ENCODE peak calls at places on chromosomes 1 and 21, in six cellular contexts. One of them, this sample, is unnamed.

GRCh38 chr1:33369764-33370163 is 48.9 kb upstream of the A3GALT2 start:
- DNase-seq in PC-9: no peak
- DNase-seq in fibroblast of mammary gland: no peak
- DNase-seq in brain microvascular endothelial cell: no peak
- DNase-seq in fibroblast of the aortic adventitia: no peak
- DNase-seq in mammary epithelial cell: no peak
- DNase-seq in this sample: no peak

GRCh38 chr1:6995789-6996188 is 210.5 kb downstream of the CAMTA1 start:
- DNase-seq in PC-9: no peak
- DNase-seq in fibroblast of mammary gland: no peak
- DNase-seq in brain microvascular endothelial cell: no peak
- DNase-seq in fibroblast of the aortic adventitia: no peak
- DNase-seq in mammary epithelial cell: no peak
- DNase-seq in this sample: no peak

GRCh38 chr1:159076753-159077656 is at the start of gene AIM2:
- DNase-seq in PC-9: no peak
- DNase-seq in fibroblast of mammary gland: peak; percentile 46
- DNase-seq in brain microvascular endothelial cell: no peak
- DNase-seq in fibroblast of the aortic adventitia: peak; percentile 47
- DNase-seq in mammary epithelial cell: no peak
- DNase-seq in this sample: no peak

GRCh38 chr1:229227298-229227919 is 43.5 kb upstream of the RAB4A start:
- DNase-seq in PC-9: peak; percentile 69
- DNase-seq in fibroblast of mammary gland: peak; percentile 61
- DNase-seq in brain microvascular endothelial cell: peak; percentile 53
- DNase-seq in fibroblast of the aortic adventitia: peak; percentile 76
- DNase-seq in mammary epithelial cell: peak; percentile 62
- DNase-seq in this sample: peak; percentile 39

GRCh38 chr1:47444578-47445465 is 7.0 kb downstream of the FOXD2 start:
- DNase-seq in PC-9: no peak
- DNase-seq in fibroblast of mammary gland: no peak
- DNase-seq in brain microvascular endothelial cell: no peak
- DNase-seq in fibroblast of the aortic adventitia: no peak
- DNase-seq in mammary epithelial cell: peak; percentile 34
- DNase-seq in this sample: no peak

GRCh38 chr1:12060500-12060899 is 2.6 kb upstream of the TNFRSF8 start:
- DNase-seq in PC-9: no peak
- DNase-seq in fibroblast of mammary gland: no peak
- DNase-seq in brain microvascular endothelial cell: no peak
- DNase-seq in fibroblast of the aortic adventitia: no peak
- DNase-seq in mammary epithelial cell: no peak
- DNase-seq in this sample: no peak

GRCh38 chr1:231705860-231706553 is 79.4 kb downstream of the DISC1 start:
- DNase-seq in PC-9: no peak
- DNase-seq in fibroblast of mammary gland: no peak
- DNase-seq in brain microvascular endothelial cell: no peak
- DNase-seq in fibroblast of the aortic adventitia: peak; percentile 72
- DNase-seq in mammary epithelial cell: no peak
- DNase-seq in this sample: peak; percentile 40

GRCh38 chr1:193417945-193418744 is 231.7 kb upstream of the B3GALT2 start:
- DNase-seq in PC-9: no peak
- DNase-seq in fibroblast of mammary gland: peak; percentile 44
- DNase-seq in brain microvascular endothelial cell: peak; percentile 18
- DNase-seq in fibroblast of the aortic adventitia: peak; percentile 52
- DNase-seq in mammary epithelial cell: peak; percentile 14
- DNase-seq in this sample: peak; percentile 39

GRCh38 chr1:16420719-16421118 is 16.5 kb downstream of the SPATA21 start:
- DNase-seq in PC-9: no peak
- DNase-seq in fibroblast of mammary gland: no peak
- DNase-seq in brain microvascular endothelial cell: no peak
- DNase-seq in fibroblast of the aortic adventitia: no peak
- DNase-seq in mammary epithelial cell: no peak
- DNase-seq in this sample: no peak

GRCh38 chr1:159421821-159422220 is 10.2 kb upstream of the OR10J4 start:
- DNase-seq in PC-9: no peak
- DNase-seq in fibroblast of mammary gland: no peak
- DNase-seq in brain microvascular endothelial cell: no peak
- DNase-seq in fibroblast of the aortic adventitia: no peak
- DNase-seq in mammary epithelial cell: no peak
- DNase-seq in this sample: no peak

GRCh38 chr1:210541680-210542358 is 213.1 kb downstream of the HHAT start:
- DNase-seq in PC-9: no peak
- DNase-seq in fibroblast of mammary gland: no peak
- DNase-seq in brain microvascular endothelial cell: peak; percentile 0
- DNase-seq in fibroblast of the aortic adventitia: no peak
- DNase-seq in mammary epithelial cell: no peak
- DNase-seq in this sample: no peak

GRCh38 chr1:243535014-243535413 is 279.2 kb downstream of the SDCCAG8 start:
- DNase-seq in PC-9: no peak
- DNase-seq in fibroblast of mammary gland: no peak
- DNase-seq in brain microvascular endothelial cell: no peak
- DNase-seq in fibroblast of the aortic adventitia: no peak
- DNase-seq in mammary epithelial cell: no peak
- DNase-seq in this sample: no peak

GRCh38 chr1:202133016-202133415 is 10.3 kb downstream of the GPR37L1 start:
- DNase-seq in PC-9: no peak
- DNase-seq in fibroblast of mammary gland: no peak
- DNase-seq in brain microvascular endothelial cell: no peak
- DNase-seq in fibroblast of the aortic adventitia: no peak
- DNase-seq in mammary epithelial cell: no peak
- DNase-seq in this sample: no peak

GRCh38 chr1:156385534-156386031 is 16.6 kb downstream of the RHBG start:
- DNase-seq in PC-9: peak; percentile 45
- DNase-seq in fibroblast of mammary gland: peak; percentile 64
- DNase-seq in brain microvascular endothelial cell: peak; percentile 55
- DNase-seq in fibroblast of the aortic adventitia: peak; percentile 69
- DNase-seq in mammary epithelial cell: peak; percentile 32
- DNase-seq in this sample: peak; percentile 63

GRCh38 chr21:45269861-45270260 is 17.8 kb downstream of the POFUT2 start:
- DNase-seq in PC-9: no peak
- DNase-seq in fibroblast of mammary gland: no peak
- DNase-seq in brain microvascular endothelial cell: no peak
- DNase-seq in fibroblast of the aortic adventitia: no peak
- DNase-seq in mammary epithelial cell: no peak
- DNase-seq in this sample: no peak

GRCh38 chr21:33901421-33902288 is 13.9 kb downstream of the ATP5PO start:
- DNase-seq in PC-9: peak; percentile 21
- DNase-seq in fibroblast of mammary gland: peak; percentile 79
- DNase-seq in brain microvascular endothelial cell: peak; percentile 65
- DNase-seq in fibroblast of the aortic adventitia: peak; percentile 65
- DNase-seq in mammary epithelial cell: peak; percentile 33
- DNase-seq in this sample: peak; percentile 70

GRCh38 chr1:201487742-201488141 is 18.8 kb upstream of the PHLDA3 start:
- DNase-seq in PC-9: no peak
- DNase-seq in fibroblast of mammary gland: no peak
- DNase-seq in brain microvascular endothelial cell: no peak
- DNase-seq in fibroblast of the aortic adventitia: peak; percentile 47
- DNase-seq in mammary epithelial cell: no peak
- DNase-seq in this sample: no peak

GRCh38 chr1:47784294-47784650 is 212.9 kb downstream of the TRABD2B start:
- DNase-seq in PC-9: no peak
- DNase-seq in fibroblast of mammary gland: no peak
- DNase-seq in brain microvascular endothelial cell: no peak
- DNase-seq in fibroblast of the aortic adventitia: no peak
- DNase-seq in mammary epithelial cell: no peak
- DNase-seq in this sample: no peak

GRCh38 chr1:17866451-17867029 is 111.4 kb downstream of the ACTL8 start:
- DNase-seq in PC-9: peak; percentile 16
- DNase-seq in fibroblast of mammary gland: peak; percentile 95
- DNase-seq in brain microvascular endothelial cell: peak; percentile 91
- DNase-seq in fibroblast of the aortic adventitia: peak; percentile 90
- DNase-seq in mammary epithelial cell: peak; percentile 76
- DNase-seq in this sample: peak; percentile 92

GRCh38 chr1:243712890-243713425 is 137.1 kb downstream of the AKT3 start:
- DNase-seq in PC-9: no peak
- DNase-seq in fibroblast of mammary gland: peak; percentile 19
- DNase-seq in brain microvascular endothelial cell: no peak
- DNase-seq in fibroblast of the aortic adventitia: no peak
- DNase-seq in mammary epithelial cell: no peak
- DNase-seq in this sample: peak; percentile 18

GRCh38 chr1:56490619-56491018 is 88.7 kb downstream of the PLPP3 start:
- DNase-seq in PC-9: no peak
- DNase-seq in fibroblast of mammary gland: no peak
- DNase-seq in brain microvascular endothelial cell: no peak
- DNase-seq in fibroblast of the aortic adventitia: no peak
- DNase-seq in mammary epithelial cell: no peak
- DNase-seq in this sample: no peak

GRCh38 chr1:156481527-156481926 is 19.0 kb downstream of the MEF2D start:
- DNase-seq in PC-9: no peak
- DNase-seq in fibroblast of mammary gland: no peak
- DNase-seq in brain microvascular endothelial cell: no peak
- DNase-seq in fibroblast of the aortic adventitia: no peak
- DNase-seq in mammary epithelial cell: no peak
- DNase-seq in this sample: no peak

GRCh38 chr1:2556277-2557145 is at the start of gene TNFRSF14:
- DNase-seq in PC-9: peak; percentile 45
- DNase-seq in fibroblast of mammary gland: peak; percentile 36
- DNase-seq in brain microvascular endothelial cell: peak; percentile 49
- DNase-seq in fibroblast of the aortic adventitia: peak; percentile 54
- DNase-seq in mammary epithelial cell: peak; percentile 42
- DNase-seq in this sample: peak; percentile 24

GRCh38 chr1:221294244-221294643 is 415.0 kb downstream of the HLX start:
- DNase-seq in PC-9: no peak
- DNase-seq in fibroblast of mammary gland: peak; percentile 90
- DNase-seq in brain microvascular endothelial cell: no peak
- DNase-seq in fibroblast of the aortic adventitia: no peak
- DNase-seq in mammary epithelial cell: peak; percentile 63
- DNase-seq in this sample: no peak

GRCh38 chr1:67850611-67851075 is 17.4 kb upstream of the GNG12 start:
- DNase-seq in PC-9: peak; percentile 71
- DNase-seq in fibroblast of mammary gland: peak; percentile 95
- DNase-seq in brain microvascular endothelial cell: peak; percentile 91
- DNase-seq in fibroblast of the aortic adventitia: peak; percentile 89
- DNase-seq in mammary epithelial cell: peak; percentile 91
- DNase-seq in this sample: peak; percentile 92

GRCh38 chr1:94636625-94637024 is 95.1 kb upstream of the F3 start:
- DNase-seq in PC-9: no peak
- DNase-seq in fibroblast of mammary gland: peak; percentile 76
- DNase-seq in brain microvascular endothelial cell: no peak
- DNase-seq in fibroblast of the aortic adventitia: peak; percentile 86
- DNase-seq in mammary epithelial cell: peak; percentile 53
- DNase-seq in this sample: peak; percentile 54

GRCh38 chr1:99599678-99600175 is 46.2 kb upstream of the PALMD start:
- DNase-seq in PC-9: peak; percentile 50
- DNase-seq in fibroblast of mammary gland: peak; percentile 80
- DNase-seq in brain microvascular endothelial cell: peak; percentile 91
- DNase-seq in fibroblast of the aortic adventitia: peak; percentile 92
- DNase-seq in mammary epithelial cell: peak; percentile 57
- DNase-seq in this sample: peak; percentile 99

GRCh38 chr1:25161981-25162380 is 70.3 kb downstream of the SYF2 start:
- DNase-seq in PC-9: no peak
- DNase-seq in fibroblast of mammary gland: peak; percentile 60
- DNase-seq in brain microvascular endothelial cell: no peak
- DNase-seq in fibroblast of the aortic adventitia: peak; percentile 82
- DNase-seq in mammary epithelial cell: no peak
- DNase-seq in this sample: peak; percentile 19

GRCh38 chr1:108719654-108720435 is 7.1 kb downstream of the FNDC7 start:
- DNase-seq in PC-9: peak; percentile 55
- DNase-seq in fibroblast of mammary gland: peak; percentile 93
- DNase-seq in brain microvascular endothelial cell: peak; percentile 95
- DNase-seq in fibroblast of the aortic adventitia: peak; percentile 90
- DNase-seq in mammary epithelial cell: peak; percentile 89
- DNase-seq in this sample: peak; percentile 90

DNA sequence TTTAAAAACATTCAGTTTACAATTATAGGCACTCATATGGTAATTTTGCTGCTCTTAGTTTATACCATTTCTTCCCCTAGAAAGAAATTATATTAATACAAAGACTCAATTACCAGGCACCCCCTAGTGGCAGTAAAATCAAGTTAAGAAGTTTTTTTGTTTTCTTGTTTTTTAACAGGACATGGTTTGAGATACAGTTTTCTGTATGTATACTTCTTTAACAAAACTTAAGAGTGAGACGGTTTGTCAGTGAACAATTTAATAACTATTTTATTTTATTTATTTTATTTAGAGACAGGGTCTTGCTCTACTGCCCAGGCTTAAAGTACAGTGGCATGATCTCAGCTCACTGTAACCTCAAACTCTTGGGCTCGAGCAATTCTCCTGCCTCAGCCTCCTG is 224.6 kb downstream of the FAF1 start:
- DNase-seq in PC-9: no peak
- DNase-seq in fibroblast of mammary gland: peak; percentile 44
- DNase-seq in brain microvascular endothelial cell: no peak
- DNase-seq in fibroblast of the aortic adventitia: peak; percentile 57
- DNase-seq in mammary epithelial cell: no peak
- DNase-seq in this sample: peak; percentile 18
- TF ChIP-seq CTCF in PC-9: peak; percentile 81
- TF ChIP-seq CTCF in fibroblast of mammary gland: peak; percentile 55
- TF ChIP-seq CTCF in brain microvascular endothelial cell: peak; percentile 14
- TF ChIP-seq CTCF in fibroblast of the aortic adventitia: peak; percentile 50
- TF ChIP-seq CTCF in mammary epithelial cell: peak; percentile 49
- TF ChIP-seq CTCF in this sample: peak; percentile 31

GRCh38 chr1:161962094-161962887 is 61.4 kb downstream of the OLFML2B start:
- DNase-seq in PC-9: no peak
- DNase-seq in fibroblast of mammary gland: peak; percentile 83
- DNase-seq in brain microvascular endothelial cell: peak; percentile 88
- DNase-seq in fibroblast of the aortic adventitia: peak; percentile 88
- DNase-seq in mammary epithelial cell: peak; percentile 68
- DNase-seq in this sample: peak; percentile 91
- TF ChIP-seq CTCF in PC-9: no peak
- TF ChIP-seq CTCF in fibroblast of mammary gland: no peak
- TF ChIP-seq CTCF in brain microvascular endothelial cell: peak; percentile 21
- TF ChIP-seq CTCF in fibroblast of the aortic adventitia: no peak
- TF ChIP-seq CTCF in mammary epithelial cell: no peak
- TF ChIP-seq CTCF in this sample: no peak

DNA sequence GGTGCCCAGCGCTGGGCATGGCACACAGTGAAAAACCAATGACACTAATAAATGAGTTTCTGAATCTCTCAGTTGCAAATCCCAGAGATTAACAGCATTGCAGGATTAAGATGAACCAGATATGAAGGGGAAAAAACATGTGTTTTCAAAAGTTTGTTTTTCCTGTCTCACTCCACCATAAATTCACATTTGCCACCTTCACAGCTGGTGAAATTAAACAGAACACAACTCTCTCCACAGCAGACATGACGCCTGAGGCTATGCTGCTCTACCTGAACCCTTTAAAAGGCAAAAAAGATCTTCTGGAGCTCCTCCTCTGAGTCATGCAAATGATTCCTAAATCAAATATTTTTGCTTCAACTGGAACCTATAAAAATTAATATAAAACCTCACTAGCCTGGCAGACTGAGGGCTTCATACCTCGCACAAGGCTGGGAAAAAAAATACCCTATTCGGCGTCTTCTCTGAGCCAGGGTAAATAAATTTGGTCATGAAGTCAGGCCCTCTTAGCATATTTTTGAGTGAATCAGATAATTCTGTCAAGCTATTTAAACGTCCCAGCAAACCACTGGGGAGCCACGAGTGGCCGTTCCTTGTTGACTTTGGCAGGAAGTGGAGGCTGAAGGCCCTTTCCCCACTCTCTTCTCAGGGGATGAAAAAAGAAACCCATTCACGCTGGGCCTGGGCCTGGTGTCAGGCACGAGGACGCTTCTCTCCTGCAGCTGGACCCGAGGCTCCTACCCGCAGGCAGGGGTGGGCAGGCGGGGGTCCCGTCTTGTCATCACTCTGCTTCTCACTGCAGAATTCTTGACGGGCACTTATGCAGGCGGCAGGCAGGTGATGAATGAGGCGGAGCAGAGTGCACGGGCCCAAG is 53.0 kb downstream of the DMRTB1 start:
- DNase-seq in PC-9: no peak
- DNase-seq in fibroblast of mammary gland: peak; percentile 26
- DNase-seq in brain microvascular endothelial cell: peak; percentile 82
- DNase-seq in fibroblast of the aortic adventitia: peak; percentile 87
- DNase-seq in mammary epithelial cell: no peak
- DNase-seq in this sample: peak; percentile 96
- TF ChIP-seq CTCF in PC-9: no peak
- TF ChIP-seq CTCF in fibroblast of mammary gland: no peak
- TF ChIP-seq CTCF in brain microvascular endothelial cell: no peak
- TF ChIP-seq CTCF in fibroblast of the aortic adventitia: no peak
- TF ChIP-seq CTCF in mammary epithelial cell: no peak
- TF ChIP-seq CTCF in this sample: no peak

GRCh38 chr1:150696995-150697927 is at the start of gene GOLPH3L:
- DNase-seq in PC-9: peak; percentile 95
- DNase-seq in fibroblast of mammary gland: peak; percentile 98
- DNase-seq in brain microvascular endothelial cell: peak; percentile 99
- DNase-seq in fibroblast of the aortic adventitia: peak; percentile 98
- DNase-seq in mammary epithelial cell: peak; percentile 100
- DNase-seq in this sample: peak; percentile 99
- TF ChIP-seq CTCF in PC-9: no peak
- TF ChIP-seq CTCF in fibroblast of mammary gland: peak; percentile 18
- TF ChIP-seq CTCF in brain microvascular endothelial cell: peak; percentile 42
- TF ChIP-seq CTCF in fibroblast of the aortic adventitia: peak; percentile 38
- TF ChIP-seq CTCF in mammary epithelial cell: no peak
- TF ChIP-seq CTCF in this sample: peak; percentile 8

This sample was measured in fibroblast of lung.